ENCODE peak calls at places on chromosomes 16 and 17, in five cellular contexts. One of them, this sample, is unnamed.

GRCh38 chr16:89841275-89841674 is 13.0 kb downstream of the SPIRE2 start:
- DNase-seq in GM12878: no peak
- DNase-seq in HCT116: no peak
- DNase-seq in H1: no peak
- DNase-seq in SK-N-SH: peak
- DNase-seq in this sample: no peak

GRCh38 chr17:48487221-48487620 is 43.6 kb downstream of the HOXB1 start:
- DNase-seq in SK-N-SH: no peak
- DNase-seq in HCT116: no peak
- DNase-seq in H1: no peak
- DNase-seq in GM12878: no peak
- DNase-seq in this sample: no peak

GRCh38 chr17:34393401-34393800 is 30.4 kb upstream of the CCL1 start:
- DNase-seq in SK-N-SH: peak
- DNase-seq in H1: no peak
- DNase-seq in GM12878: no peak
- DNase-seq in HCT116: no peak
- DNase-seq in this sample: no peak

GRCh38 chr17:47119746-47120520 is 69.2 kb downstream of the CDC27 start:
- DNase-seq in SK-N-SH: no peak
- DNase-seq in HCT116: peak
- DNase-seq in H1: no peak
- DNase-seq in GM12878: no peak
- DNase-seq in this sample: no peak

GRCh38 chr17:40854175-40854814 is 12.7 kb downstream of the KRT12 start:
- DNase-seq in HCT116: peak
- DNase-seq in SK-N-SH: no peak
- DNase-seq in GM12878: no peak
- DNase-seq in H1: no peak
- DNase-seq in this sample: no peak

GRCh38 chr17:65723356-65723928 is 162.0 kb upstream of the AXIN2 start:
- DNase-seq in GM12878: no peak
- DNase-seq in H1: no peak
- DNase-seq in HCT116: no peak
- DNase-seq in SK-N-SH: no peak
- DNase-seq in this sample: peak

GRCh38 chr17:80585880-80586279 is 41.2 kb downstream of the RPTOR start:
- DNase-seq in SK-N-SH: peak
- DNase-seq in H1: no peak
- DNase-seq in GM12878: no peak
- DNase-seq in HCT116: no peak
- DNase-seq in this sample: no peak

GRCh38 chr16:56669005-56669839 is at the start of gene MT1H:
- DNase-seq in H1: no peak
- DNase-seq in GM12878: no peak
- DNase-seq in HCT116: no peak
- DNase-seq in SK-N-SH: no peak
- DNase-seq in this sample: no peak

GRCh38 chr17:50806141-50806643 is 29.2 kb upstream of the WFIKKN2 start:
- DNase-seq in GM12878: no peak
- DNase-seq in H1: no peak
- DNase-seq in SK-N-SH: no peak
- DNase-seq in HCT116: no peak
- DNase-seq in this sample: peak

GRCh38 chr17:16987830-16988601 is 16.1 kb upstream of the TNFRSF13B start:
- DNase-seq in GM12878: peak
- DNase-seq in HCT116: no peak
- DNase-seq in H1: no peak
- DNase-seq in SK-N-SH: no peak
- DNase-seq in this sample: no peak

GRCh38 chr17:49992933-49993422 is 2.0 kb downstream of the DLX3 start:
- DNase-seq in HCT116: no peak
- DNase-seq in GM12878: no peak
- DNase-seq in H1: no peak
- DNase-seq in SK-N-SH: peak
- DNase-seq in this sample: no peak

GRCh38 chr16:12975766-12976165 is 74.4 kb downstream of the SHISA9 start:
- DNase-seq in SK-N-SH: no peak
- DNase-seq in HCT116: no peak
- DNase-seq in GM12878: no peak
- DNase-seq in H1: no peak
- DNase-seq in this sample: no peak

GRCh38 chr17:2137342-2138098 is 82.6 kb downstream of the HIC1 start:
- DNase-seq in H1: peak
- DNase-seq in HCT116: peak
- DNase-seq in GM12878: peak
- DNase-seq in SK-N-SH: no peak
- DNase-seq in this sample: no peak

GRCh38 chr16:4514606-4515005 is 24.0 kb downstream of the CDIP1 start:
- DNase-seq in H1: no peak
- DNase-seq in HCT116: no peak
- DNase-seq in SK-N-SH: no peak
- DNase-seq in GM12878: no peak
- DNase-seq in this sample: no peak

GRCh38 chr17:51692917-51693316 is 432.6 kb downstream of the UTP18 start:
- DNase-seq in GM12878: no peak
- DNase-seq in SK-N-SH: no peak
- DNase-seq in HCT116: no peak
- DNase-seq in H1: no peak
- DNase-seq in this sample: no peak

GRCh38 chr17:79983456-79983855 is 52.2 kb downstream of the TBC1D16 start:
- DNase-seq in HCT116: no peak
- DNase-seq in GM12878: no peak
- DNase-seq in H1: no peak
- DNase-seq in SK-N-SH: peak
- DNase-seq in this sample: no peak

GRCh38 chr16:84648595-84649510 is 542 bp downstream of the KLHL36 start:
- DNase-seq in H1: no peak
- DNase-seq in HCT116: no peak
- DNase-seq in GM12878: no peak
- DNase-seq in SK-N-SH: peak
- DNase-seq in this sample: peak

GRCh38 chr16:89020068-89020924 is 43.3 kb upstream of the CBFA2T3 start:
- DNase-seq in HCT116: no peak
- DNase-seq in SK-N-SH: no peak
- DNase-seq in H1: no peak
- DNase-seq in GM12878: peak
- DNase-seq in this sample: no peak

GRCh38 chr17:50346313-50347086 is 574 bp downstream of the XYLT2 start:
- DNase-seq in H1: no peak
- DNase-seq in HCT116: no peak
- DNase-seq in GM12878: no peak
- DNase-seq in SK-N-SH: peak
- DNase-seq in this sample: peak

GRCh38 chr16:20020976-20021375 is 52.7 kb downstream of the GPR139 start:
- DNase-seq in HCT116: no peak
- DNase-seq in SK-N-SH: no peak
- DNase-seq in H1: no peak
- DNase-seq in GM12878: no peak
- DNase-seq in this sample: no peak

GRCh38 chr16:20020083-20020482 is 53.6 kb downstream of the GPR139 start:
- DNase-seq in GM12878: no peak
- DNase-seq in H1: no peak
- DNase-seq in SK-N-SH: no peak
- DNase-seq in HCT116: no peak
- DNase-seq in this sample: no peak

GRCh38 chr16:20026673-20027072 is 47.0 kb downstream of the GPR139 start:
- DNase-seq in HCT116: no peak
- DNase-seq in SK-N-SH: no peak
- DNase-seq in H1: no peak
- DNase-seq in GM12878: no peak
- DNase-seq in this sample: no peak

GRCh38 chr16:20023190-20023589 is 50.5 kb downstream of the GPR139 start:
- DNase-seq in H1: no peak
- DNase-seq in SK-N-SH: no peak
- DNase-seq in HCT116: no peak
- DNase-seq in GM12878: no peak
- DNase-seq in this sample: peak
- TF ChIP-seq JUND in H1: no peak
- TF ChIP-seq JUND in SK-N-SH: no peak
- TF ChIP-seq JUND in HCT116: no peak
- TF ChIP-seq JUND in GM12878: no peak
- TF ChIP-seq JUND in this sample: no peak

GRCh38 chr16:65235339-65236177 is 113.7 kb upstream of the CDH11 start:
- DNase-seq in SK-N-SH: no peak
- DNase-seq in H1: no peak
- DNase-seq in GM12878: no peak
- DNase-seq in HCT116: no peak
- DNase-seq in this sample: no peak
- TF ChIP-seq JUND in SK-N-SH: no peak
- TF ChIP-seq JUND in H1: no peak
- TF ChIP-seq JUND in GM12878: no peak
- TF ChIP-seq JUND in HCT116: no peak
- TF ChIP-seq JUND in this sample: no peak

GRCh38 chr17:11302395-11302932 is 61.5 kb downstream of the SHISA6 start:
- DNase-seq in SK-N-SH: no peak
- DNase-seq in H1: no peak
- DNase-seq in GM12878: no peak
- DNase-seq in HCT116: no peak
- DNase-seq in this sample: no peak
- TF ChIP-seq JUND in SK-N-SH: no peak
- TF ChIP-seq JUND in H1: no peak
- TF ChIP-seq JUND in GM12878: no peak
- TF ChIP-seq JUND in HCT116: no peak
- TF ChIP-seq JUND in this sample: no peak

GRCh38 chr16:78684040-78684611 is 584.7 kb downstream of the WWOX start:
- DNase-seq in GM12878: no peak
- DNase-seq in SK-N-SH: no peak
- DNase-seq in H1: no peak
- DNase-seq in HCT116: no peak
- DNase-seq in this sample: no peak
- TF ChIP-seq JUND in GM12878: no peak
- TF ChIP-seq JUND in SK-N-SH: no peak
- TF ChIP-seq JUND in H1: no peak
- TF ChIP-seq JUND in HCT116: no peak
- TF ChIP-seq JUND in this sample: no peak

DNA sequence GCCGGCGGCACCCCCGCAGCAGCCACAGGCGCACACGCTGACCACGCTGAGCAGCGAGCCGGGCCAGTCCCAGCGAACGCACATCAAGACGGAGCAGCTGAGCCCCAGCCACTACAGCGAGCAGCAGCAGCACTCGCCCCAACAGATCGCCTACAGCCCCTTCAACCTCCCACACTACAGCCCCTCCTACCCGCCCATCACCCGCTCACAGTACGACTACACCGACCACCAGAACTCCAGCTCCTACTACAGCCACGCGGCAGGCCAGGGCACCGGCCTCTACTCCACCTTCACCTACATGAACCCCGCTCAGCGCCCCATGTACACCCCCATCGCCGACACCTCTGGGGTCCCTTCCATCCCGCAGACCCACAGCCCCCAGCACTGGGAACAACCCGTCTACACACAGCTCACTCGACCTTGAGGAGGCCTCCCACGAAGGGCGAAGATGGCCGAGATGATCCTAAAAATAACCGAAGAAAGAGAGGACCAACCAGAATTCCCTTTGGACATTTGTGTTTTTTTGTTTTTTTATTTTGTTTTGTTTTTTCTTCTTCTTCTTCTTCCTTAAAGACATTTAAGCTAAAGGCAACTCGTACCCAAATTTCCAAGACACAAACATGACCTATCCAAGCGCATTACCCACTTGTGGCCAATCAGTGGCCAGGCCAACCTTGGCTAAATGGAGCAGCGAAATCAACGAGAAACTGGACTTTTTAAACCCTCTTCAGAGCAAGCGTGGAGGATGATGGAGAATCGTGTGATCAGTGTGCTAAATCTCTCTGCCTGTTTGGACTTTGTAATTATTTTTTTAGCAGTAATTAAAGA is 3.4 kb downstream of the SOX9 start:
- DNase-seq in GM12878: no peak
- DNase-seq in H1: no peak
- DNase-seq in SK-N-SH: peak
- DNase-seq in HCT116: no peak
- DNase-seq in this sample: no peak
- TF ChIP-seq JUND in GM12878: no peak
- TF ChIP-seq JUND in H1: no peak
- TF ChIP-seq JUND in SK-N-SH: no peak
- TF ChIP-seq JUND in HCT116: no peak
- TF ChIP-seq JUND in this sample: no peak

GRCh38 chr16:28927815-28928214 is 2.8 kb upstream of the RABEP2 start:
- DNase-seq in GM12878: no peak
- DNase-seq in H1: no peak
- DNase-seq in HCT116: no peak
- DNase-seq in SK-N-SH: no peak
- DNase-seq in this sample: no peak
- TF ChIP-seq JUND in GM12878: no peak
- TF ChIP-seq JUND in H1: no peak
- TF ChIP-seq JUND in HCT116: no peak
- TF ChIP-seq JUND in SK-N-SH: no peak
- TF ChIP-seq JUND in this sample: no peak

This sample was measured in T47D.